ENCODE peak calls at places on chromosomes 3 and 15, in seven cellular contexts. B is CD4-positive, CD25-positive, alpha-beta regulatory T cell; I is lower lobe of right lung; L is H9; C is neural progenitor cell; U is upper lobe of right lung; W is adrenal gland. O is an unnamed sample.
A peak's percentile ranks its signal among the peaks of the same experiment; 100 is the strongest.

GRCh38 chr3:14508966-14509795 is 31.0 kb downstream of the GRIP2 start:
- DNase-seq in B (peak; percentile 44), I (peak; percentile 77), L (peak; percentile 89), C (peak; percentile 87), U (peak; percentile 81), W (peak; percentile 61), O (peak; percentile 69)

GRCh38 chr15:67013696-67014095 is 51.7 kb upstream of the SMAD3 start:
- DNase-seq in B (no peak), I (no peak), L (peak; percentile 85), C (peak; percentile 75), U (no peak), W (no peak), O (peak; percentile 87)

GRCh38 chr3:9976736-9977709 is 9.6 kb downstream of the EMC3 start:
- DNase-seq in B (no peak), I (peak; percentile 78), L (no peak), C (no peak), U (peak; percentile 76), W (peak; percentile 91), O (no peak)

GRCh38 chr15:66142341-66142740 is 111.2 kb downstream of the MEGF11 start:
- DNase-seq in B (no peak), I (no peak), L (no peak), C (no peak), U (no peak), W (no peak), O (no peak)

GRCh38 chr3:73433681-73434080 is 191.1 kb downstream of the PDZRN3 start:
- DNase-seq in B (no peak), I (no peak), L (no peak), C (no peak), U (no peak), W (no peak), O (no peak)

GRCh38 chr15:57329582-57330367 is 46.5 kb upstream of the CGNL1 start:
- DNase-seq in B (no peak), I (no peak), L (no peak), C (no peak), U (no peak), W (no peak), O (no peak)

GRCh38 chr15:41501191-41501917 is 7.7 kb downstream of the ITPKA start:
- DNase-seq in B (no peak), I (no peak), L (no peak), C (peak; percentile 65), U (peak; percentile 71), W (no peak), O (no peak)

GRCh38 chr15:41905360-41905793 is 11.5 kb upstream of the SPTBN5 start:
- DNase-seq in B (no peak), I (no peak), L (no peak), C (no peak), U (no peak), W (no peak), O (no peak)

GRCh38 chr3:127104586-127104985 is 88.3 kb upstream of the PRR23E start:
- DNase-seq in B (no peak), I (no peak), L (no peak), C (no peak), U (no peak), W (no peak), O (no peak)

GRCh38 chr3:103730744-103731143 is 1295.9 kb downstream of the ZPLD1 start:
- DNase-seq in B (no peak), I (no peak), L (no peak), C (no peak), U (no peak), W (no peak), O (no peak)
- H3K4me1 ChIP-seq in B (no peaks in the 10 kb centered on the region), I (no peaks in the 10 kb centered on the region), L (no peaks in the 10 kb centered on the region), C (no peaks in the 10 kb centered on the region), U (no peaks in the 10 kb centered on the region), W (no peaks in the 10 kb centered on the region), O (no peaks in the 10 kb centered on the region)

GRCh38 chr3:107117156-107117555 is 260.1 kb upstream of the CCDC54 start:
- DNase-seq in B (no peak), I (no peak), L (no peak), C (no peak), U (no peak), W (no peak), O (no peak)
- H3K4me1 ChIP-seq in B (no peaks in the 10 kb centered on the region), I (peaks cover 9% of the 10 kb centered on the region), L (no peaks in the 10 kb centered on the region), C (no peaks in the 10 kb centered on the region), U (no peaks in the 10 kb centered on the region), W (no peaks in the 10 kb centered on the region), O (no peaks in the 10 kb centered on the region)

GRCh38 chr3:141250342-141250741 is 18.7 kb downstream of the PXYLP1 start:
- DNase-seq in B (no peak), I (no peak), L (no peak), C (no peak), U (no peak), W (no peak), O (no peak)

GRCh38 chr3:141246224-141246957 is 14.8 kb downstream of the PXYLP1 start:
- DNase-seq in B (no peak), I (no peak), L (no peak), C (no peak), U (no peak), W (no peak), O (no peak)

GRCh38 chr3:141246958-141247301 is 15.3 kb downstream of the PXYLP1 start:
- DNase-seq in B (no peak), I (no peak), L (no peak), C (no peak), U (no peak), W (no peak), O (no peak)

GRCh38 chr3:141249041-141249440 is 17.4 kb downstream of the PXYLP1 start:
- DNase-seq in B (no peak), I (no peak), L (no peak), C (no peak), U (no peak), W (no peak), O (no peak)

DNA sequence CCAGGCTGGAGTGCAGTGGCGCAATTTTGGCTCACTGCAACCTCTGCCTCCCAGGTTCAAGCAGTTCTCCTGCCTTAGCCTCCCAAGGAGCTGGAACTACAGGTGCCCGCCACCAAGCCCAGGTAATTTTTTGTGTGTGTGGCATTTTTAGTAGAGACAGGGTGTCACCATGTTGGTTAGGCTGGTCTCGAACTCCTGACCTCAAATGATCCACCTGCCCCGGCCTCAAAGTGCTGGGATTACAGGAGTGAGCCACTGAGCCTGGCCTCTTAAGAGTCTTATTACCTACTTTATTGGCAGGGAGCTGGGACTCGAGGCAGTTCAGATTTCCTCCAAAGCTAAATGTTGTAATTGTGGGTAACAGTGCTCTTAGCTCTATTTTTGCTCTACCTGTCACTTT is 16.4 kb downstream of the PXYLP1 start:
- DNase-seq in B (no peak), I (no peak), L (no peak), C (no peak), U (no peak), W (no peak), O (no peak)
- H3K4me1 ChIP-seq in B (peaks cover 8% of the 10 kb centered on the region), I (no peaks in the 10 kb centered on the region), L (no peaks in the 10 kb centered on the region), C (no peaks in the 10 kb centered on the region), U (no peaks in the 10 kb centered on the region), W (no peaks in the 10 kb centered on the region), O (no peaks in the 10 kb centered on the region)

DNA sequence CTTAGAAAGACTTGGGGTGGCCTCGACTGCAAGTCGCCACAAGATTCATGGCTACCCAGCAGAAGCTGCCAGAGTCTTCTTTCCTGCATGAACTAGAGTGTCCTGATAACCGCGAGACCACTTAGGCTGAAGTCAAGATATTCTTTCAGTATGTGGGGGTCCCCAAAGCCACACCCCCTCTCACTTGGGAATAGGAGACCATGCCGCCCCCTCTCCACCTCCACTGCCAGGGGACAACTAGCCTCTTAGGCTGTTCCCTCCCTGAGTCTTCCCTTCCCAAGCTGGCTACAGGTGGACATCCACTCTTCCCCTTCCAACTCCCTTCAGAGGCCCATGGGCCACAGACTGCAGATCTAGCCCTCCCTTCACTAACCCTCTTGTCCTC is 1.3 kb upstream of the CCDC12 start:
- DNase-seq in B (no peak), I (no peak), L (no peak), C (no peak), U (no peak), W (no peak), O (no peak)
- H3K4me1 ChIP-seq in B (peaks cover 79% of the 10 kb centered on the region), I (peaks cover 69% of the 10 kb centered on the region), L (peaks cover 4% of the 10 kb centered on the region), C (no peaks in the 10 kb centered on the region), U (peaks cover 54% of the 10 kb centered on the region), W (peaks cover 18% of the 10 kb centered on the region), O (peaks cover 20% of the 10 kb centered on the region)

GRCh38 chr3:72383896-72384295 is 464.3 kb downstream of the SHQ1 start:
- DNase-seq in B (no peak), I (no peak), L (no peak), C (no peak), U (no peak), W (no peak), O (no peak)
- H3K4me1 ChIP-seq in B (no peaks in the 10 kb centered on the region), I (peaks cover 59% of the 10 kb centered on the region), L (peaks cover 46% of the 10 kb centered on the region), C (peaks cover 30% of the 10 kb centered on the region), U (no peaks in the 10 kb centered on the region), W (no peaks in the 10 kb centered on the region), O (peaks cover 9% of the 10 kb centered on the region)

DNA sequence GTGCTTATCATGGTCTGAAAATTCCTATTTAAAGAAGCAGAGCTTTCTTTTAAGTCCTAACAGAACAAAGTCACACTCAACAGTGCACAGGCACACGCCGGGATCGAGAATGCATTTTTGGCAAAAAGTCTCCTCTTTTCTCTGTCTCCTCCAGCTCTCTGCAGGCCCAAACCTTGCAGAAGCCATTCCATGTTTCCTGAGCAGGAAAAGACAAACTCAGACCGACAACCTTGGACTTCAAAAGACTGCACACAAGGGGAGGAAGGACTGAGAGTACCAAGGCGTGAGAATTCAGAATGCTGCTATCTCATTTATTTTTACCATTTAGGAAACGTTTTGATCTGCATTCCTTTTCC is 71.8 kb downstream of the CCNL1 start:
- DNase-seq in B (no peak), I (no peak), L (no peak), C (no peak), U (no peak), W (peak; percentile 17), O (no peak)
- H3K4me1 ChIP-seq in B (peaks cover 15% of the 10 kb centered on the region), I (peaks cover 46% of the 10 kb centered on the region), L (peaks cover 9% of the 10 kb centered on the region), C (peaks cover 13% of the 10 kb centered on the region), U (peaks cover 32% of the 10 kb centered on the region), W (peaks cover 19% of the 10 kb centered on the region), O (peaks cover 4% of the 10 kb centered on the region)

GRCh38 chr3:128867200-128868125 is 12.0 kb upstream of the ACAD9 start:
- DNase-seq in B (no peak), I (no peak), L (no peak), C (no peak), U (no peak), W (no peak), O (no peak)

GRCh38 chr3:128859573-128860154 is 19.8 kb upstream of the ACAD9 start:
- DNase-seq in B (no peak), I (no peak), L (no peak), C (no peak), U (no peak), W (no peak), O (no peak)

GRCh38 chr3:128861491-128861890 is 17.9 kb upstream of the ACAD9 start:
- DNase-seq in B (no peak), I (no peak), L (no peak), C (no peak), U (no peak), W (no peak), O (no peak)

GRCh38 chr3:128864351-128864811 is 15.0 kb upstream of the ACAD9 start:
- DNase-seq in B (no peak), I (no peak), L (no peak), C (peak; percentile 37), U (no peak), W (no peak), O (no peak)

GRCh38 chr3:128863560-128863959 is 15.9 kb upstream of the ACAD9 start:
- DNase-seq in B (no peak), I (no peak), L (no peak), C (no peak), U (no peak), W (no peak), O (no peak)
- H3K4me1 ChIP-seq in B (no peaks in the 10 kb centered on the region), I (peaks cover 5% of the 10 kb centered on the region), L (no peaks in the 10 kb centered on the region), C (peaks cover 5% of the 10 kb centered on the region), U (peaks cover 5% of the 10 kb centered on the region), W (no peaks in the 10 kb centered on the region), O (peaks cover 3% of the 10 kb centered on the region)